ENCODE peak calls at places on chromosome 7, in four cellular contexts. A is cardiac fibroblast, T is GM23338, C is RWPE1. M is an unnamed sample.

GRCh38 chr7:25985196-25985595 is 166.8 kb upstream of the NFE2L3 start:
- DNase-seq in C (no peak), T (no peak), A (no peak), M (no peak)

GRCh38 chr7:135678612-135679575 is 16.6 kb downstream of the STMP1 start:
- DNase-seq in A (peak), C (peak), T (no peak), M (no peak)

GRCh38 chr7:47543659-47544058 is 38.3 kb downstream of the TNS3 start:
- DNase-seq in C (no peak), A (no peak), T (no peak), M (no peak)

GRCh38 chr7:8117195-8117594 is 144.8 kb downstream of the ICA1 start:
- DNase-seq in T (no peak), C (no peak), A (no peak), M (no peak)

GRCh38 chr7:72446131-72446530 is 34.0 kb upstream of the CALN1 start:
- DNase-seq in C (no peak), T (no peak), A (no peak), M (no peak)

GRCh38 chr7:31761646-31762045 is 74.6 kb downstream of the PPP1R17 start:
- DNase-seq in T (no peak), C (no peak), A (peak), M (no peak)

GRCh38 chr7:9488555-9488954 is 1055.1 kb downstream of the NXPH1 start:
- DNase-seq in A (peak), C (peak), T (no peak), M (no peak)

GRCh38 chr7:108973075-108973474 is 403.4 kb downstream of the DNAJB9 start:
- DNase-seq in A (peak), T (peak), C (no peak), M (no peak)

GRCh38 chr7:91512958-91513357 is 248.7 kb downstream of the FZD1 start:
- DNase-seq in A (no peak), T (no peak), C (peak), M (no peak)

GRCh38 chr7:80736371-80736770 is 97.9 kb downstream of the CD36 start:
- DNase-seq in C (no peak), A (no peak), T (no peak), M (no peak)

GRCh38 chr7:32427769-32428291 is 62.4 kb downstream of the LSM5 start:
- DNase-seq in A (peak), T (peak), C (peak), M (peak)

GRCh38 chr7:139230484-139230773 is 608 bp upstream of the UBN2 start:
- DNase-seq in T (no peak), A (no peak), C (no peak), M (no peak)

GRCh38 chr7:30788640-30789333 is 17.6 kb downstream of the MINDY4 start:
- DNase-seq in C (no peak), T (no peak), A (no peak), M (no peak)

GRCh38 chr7:47496064-47496665 is 85.7 kb downstream of the TNS3 start:
- DNase-seq in C (no peak), A (no peak), T (no peak), M (no peak)

GRCh38 chr7:131244259-131244852 is 83.3 kb upstream of the MKLN1 start:
- DNase-seq in A (peak), T (peak), C (peak), M (peak)

GRCh38 chr7:107179326-107180163 is 10.7 kb downstream of the HBP1 start:
- DNase-seq in C (peak), T (no peak), A (no peak), M (no peak)

GRCh38 chr7:133633055-133633454 is 380.2 kb downstream of the EXOC4 start:
- DNase-seq in T (no peak), A (peak), C (peak), M (no peak)

GRCh38 chr7:141158562-141158961 is 84.7 kb downstream of the TMEM178B start:
- DNase-seq in C (peak), A (peak), T (no peak), M (no peak)

GRCh38 chr7:22422831-22423615 is 66.1 kb upstream of the RAPGEF5 start:
- DNase-seq in C (no peak), A (no peak), T (no peak), M (no peak)

GRCh38 chr7:29193316-29194205 is 1.0 kb upstream of the CHN2 start:
- DNase-seq in T (peak), A (no peak), C (no peak), M (no peak)

GRCh38 chr7:47379629-47380324 is 202.1 kb downstream of the TNS3 start:
- DNase-seq in C (peak), A (peak), T (peak), M (peak)

GRCh38 chr7:158442260-158442659 is 145.4 kb downstream of the PTPRN2 start:
- DNase-seq in T (peak), A (no peak), C (no peak), M (no peak)
- TF ChIP-seq CTCF in T (peak), A (peak), C (no peak), M (no peak)

DNA sequence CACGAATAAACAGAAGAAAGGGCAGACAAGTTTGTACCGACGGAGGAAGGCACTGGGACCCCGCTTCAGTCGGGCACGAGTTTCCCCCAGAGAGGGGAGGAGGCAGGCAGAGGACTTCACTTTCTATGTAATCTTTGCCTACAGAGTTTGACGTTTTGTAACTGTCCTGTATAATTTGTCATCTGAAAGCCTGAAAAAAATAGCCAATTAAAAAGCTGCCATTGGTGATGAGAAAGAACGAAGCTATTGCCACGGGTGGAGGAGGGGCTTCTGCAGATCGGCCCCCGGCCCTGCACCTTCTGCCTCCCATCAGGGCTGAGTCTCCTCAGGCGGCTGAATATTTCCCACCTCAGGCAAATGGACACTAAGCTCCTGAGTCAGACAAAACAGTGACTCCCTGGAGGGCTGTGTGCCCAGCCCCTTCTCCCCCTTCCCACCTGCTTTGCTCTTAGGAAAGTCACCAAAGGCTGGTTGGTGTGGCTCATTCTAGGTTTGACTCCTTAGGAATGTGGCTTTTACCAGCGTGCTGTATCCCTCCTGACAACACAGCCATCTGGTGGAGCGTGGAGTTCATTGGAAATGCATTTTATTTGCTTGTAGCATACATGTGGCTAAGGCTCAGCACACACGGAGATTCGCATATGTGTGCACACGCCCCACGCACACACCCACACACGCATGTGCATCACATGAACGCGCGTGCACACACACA is 117.4 kb downstream of the VIPR2 start:
- DNase-seq in A (no peak), T (no peak), C (peak), M (no peak)
- TF ChIP-seq CTCF in A (no peak), T (no peak), C (no peak), M (no peak)

GRCh38 chr7:55254596-55255500 is 110.3 kb upstream of the LANCL2 start:
- DNase-seq in C (peak), T (peak), A (peak), M (peak)
- TF ChIP-seq CTCF in C (peak), T (peak), A (peak), M (peak)

DNA sequence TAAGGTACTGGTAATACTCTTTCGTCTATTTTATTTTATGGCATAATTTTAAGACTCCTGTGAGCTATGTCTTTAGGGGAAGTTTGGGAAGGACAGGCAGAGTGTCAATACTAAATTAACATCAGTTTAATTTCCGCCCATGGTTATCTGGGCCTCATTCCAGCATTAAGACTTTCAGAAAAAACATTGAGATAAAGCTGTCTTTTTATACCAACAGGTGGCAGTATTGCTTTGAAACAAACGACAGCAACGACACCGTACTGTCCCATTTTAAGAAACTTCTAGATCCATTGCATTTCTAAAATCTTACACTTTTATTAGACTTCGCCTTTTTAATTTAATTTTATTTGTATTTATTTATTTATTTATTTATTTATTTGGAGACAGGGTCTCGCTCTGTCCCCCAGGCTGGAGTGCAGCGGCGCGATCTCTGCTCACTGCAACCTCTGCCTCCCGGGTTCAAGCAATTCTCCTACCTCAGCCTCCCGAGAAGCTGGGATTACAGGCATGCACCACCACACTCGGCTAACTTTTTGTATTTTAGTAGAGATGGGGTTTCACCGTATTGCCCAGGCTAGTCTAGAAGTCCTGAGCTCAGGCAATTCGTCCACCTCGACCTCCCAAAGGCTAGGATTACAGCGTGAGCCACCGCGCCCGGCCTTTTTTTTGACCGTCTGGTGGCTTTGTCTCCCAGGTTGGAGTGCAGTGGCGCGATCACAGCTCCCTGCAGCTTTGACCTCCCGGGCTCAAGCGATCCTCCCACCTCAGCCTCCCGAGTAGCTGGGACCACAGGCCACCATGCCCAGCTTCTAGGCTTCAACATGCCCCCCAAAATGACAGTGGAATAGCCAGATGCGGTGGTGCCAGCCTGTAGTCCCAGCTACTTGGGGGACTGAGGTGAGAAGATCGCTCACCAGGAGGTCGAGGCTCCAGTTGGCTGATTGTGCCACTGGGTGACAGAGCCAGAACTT is 78.7 kb upstream of the C1GALT1 start:
- DNase-seq in C (peak), A (peak), T (peak), M (no peak)
- TF ChIP-seq CTCF in C (peak), A (peak), T (peak), M (peak)

M was measured in dorsolateral prefrontal cortex.